ENCODE peak calls at places on chromosomes 4 and X, in nine cellular contexts. B is body of pancreas; G is neural crest cell; N is left cardiac atrium; Z is NCI-H1436; Q is memory B cell; F is putamen; V is stimulated activated CD8-positive, alpha-beta memory T cell treated with anti-CD3 and anti-CD28 coated beads, Interleukin-7, amount 100 ng/mL, for 48 hours; K is NCI-H446. T is an unnamed sample.
A peak's percentile ranks its signal among the peaks of the same experiment; 100 is the strongest.

GRCh38 chr4:108171541-108172230 is 3.0 kb upstream of the LEF1 start:
- DNase-seq in G (peak; percentile 29), Q (no peak), F (no peak), B (no peak), N (no peak), V (peak; percentile 43), Z (no peak), K (no peak), T (no peak)

GRCh38 chr4:72606751-72607150 is 37.7 kb upstream of the ADAMTS3 start:
- DNase-seq in Q (no peak), Z (no peak), G (no peak), B (no peak), N (no peak), V (no peak), F (no peak), K (no peak), T (no peak)

GRCh38 chr4:29553842-29554241 is 1166.3 kb upstream of the PCDH7 start:
- DNase-seq in B (no peak), Q (no peak), Z (no peak), N (no peak), V (no peak), K (peak; percentile 64), F (peak; percentile 53), G (no peak), T (no peak)

GRCh38 chrX:38654302-38654701 is 93.0 kb downstream of the TSPAN7 start:
- DNase-seq in Q (no peak), V (no peak), Z (no peak), F (peak; percentile 9), B (no peak), N (no peak), K (peak; percentile 47), G (no peak), T (peak; percentile 42)

GRCh38 chrX:19487520-19488200 is 27.6 kb downstream of the MAP3K15 start:
- DNase-seq in B (peak; percentile 44), Z (no peak), V (no peak), F (no peak), G (no peak), N (no peak), Q (no peak), K (no peak), T (no peak)

GRCh38 chrX:140480765-140481164 is 24.1 kb downstream of the SOX3 start:
- DNase-seq in K (no peak), V (no peak), Q (no peak), N (no peak), G (no peak), F (no peak), B (no peak), Z (no peak), T (no peak)

GRCh38 chrX:13845721-13846378 is 29.0 kb upstream of the GPM6B start:
- DNase-seq in Z (no peak), V (no peak), N (no peak), B (no peak), Q (no peak), K (no peak), G (no peak), F (no peak), T (no peak)

GRCh38 chrX:87702795-87703194 is 185.2 kb downstream of the KLHL4 start:
- DNase-seq in V (no peak), N (no peak), G (no peak), F (no peak), K (no peak), Q (no peak), Z (no peak), B (no peak), T (no peak)

GRCh38 chr4:188008377-188008776 is 12.8 kb downstream of the ZFP42 start:
- DNase-seq in B (no peak), Q (no peak), N (no peak), V (no peak), K (no peak), F (no peak), Z (no peak), G (no peak), T (no peak)

GRCh38 chrX:143669395-143669794 is 33.5 kb upstream of the SLITRK4 start:
- DNase-seq in K (no peak), Q (no peak), F (no peak), G (no peak), Z (no peak), B (no peak), N (no peak), V (no peak), T (no peak)

GRCh38 chr4:57231781-57232180 is 121.6 kb upstream of the IGFBP7 start:
- DNase-seq in B (no peak), N (no peak), Q (no peak), F (no peak), Z (no peak), G (no peak), K (no peak), V (no peak), T (no peak)